ENCODE peak calls at places on chromosomes 12 and 14, in five cellular contexts. S, F, Y, V and G are unnamed samples.

GRCh38 chr12:116202940-116203339 is 74.6 kb downstream of the MED13L start:
- DNase-seq in S (no peak), F (no peak), Y (no peak), V (peak), G (no peak)

GRCh38 chr12:6280053-6280469 is 30.4 kb upstream of the PLEKHG6 start:
- DNase-seq in S (peak), F (no peak), Y (no peak), V (peak), G (no peak)

GRCh38 chr14:68468437-68469207 is 324.2 kb downstream of the ZFP36L1 start:
- DNase-seq in S (no peak), F (no peak), Y (no peak), V (no peak), G (no peak)

GRCh38 chr12:112169086-112169872 is 43.9 kb downstream of the TRAFD1 start:
- DNase-seq in S (no peak), F (no peak), Y (peak), V (no peak), G (no peak)

GRCh38 chr14:105214324-105214915 is 33.3 kb upstream of the NUDT14 start:
- DNase-seq in S (no peak), F (no peak), Y (no peak), V (no peak), G (no peak)

GRCh38 chr14:60863251-60863650 is 117.6 kb downstream of the TRMT5 start:
- DNase-seq in S (no peak), F (no peak), Y (no peak), V (no peak), G (no peak)

GRCh38 chr14:81303258-81303935 is 82.6 kb upstream of the GTF2A1 start:
- DNase-seq in S (no peak), F (peak), Y (no peak), V (no peak), G (no peak)

GRCh38 chr12:2054091-2055018 is 1.6 kb downstream of the CACNA1C start:
- DNase-seq in S (no peak), F (no peak), Y (peak), V (no peak), G (no peak)

GRCh38 chr12:3326156-3326849 is 164.7 kb upstream of the PRMT8 start:
- DNase-seq in S (no peak), F (no peak), Y (no peak), V (no peak), G (no peak)

GRCh38 chr12:1890810-1891209 is 27.6 kb downstream of the CACNA2D4 start:
- DNase-seq in S (no peak), F (no peak), Y (no peak), V (no peak), G (no peak)

GRCh38 chr14:36667679-36668078 is 6.0 kb downstream of the PAX9 start:
- DNase-seq in S (no peak), F (no peak), Y (no peak), V (no peak), G (no peak)

GRCh38 chr12:111435661-111436201 is 30.0 kb downstream of the SH2B3 start:
- DNase-seq in S (no peak), F (no peak), Y (no peak), V (no peak), G (no peak)

GRCh38 chr14:21880918-21881317 is 207.3 kb upstream of the OR4E1 start:
- DNase-seq in S (no peak), F (no peak), Y (no peak), V (no peak), G (no peak)

GRCh38 chr14:21884995-21885394 is 211.4 kb upstream of the OR4E1 start:
- DNase-seq in S (no peak), F (no peak), Y (no peak), V (no peak), G (no peak)

DNA sequence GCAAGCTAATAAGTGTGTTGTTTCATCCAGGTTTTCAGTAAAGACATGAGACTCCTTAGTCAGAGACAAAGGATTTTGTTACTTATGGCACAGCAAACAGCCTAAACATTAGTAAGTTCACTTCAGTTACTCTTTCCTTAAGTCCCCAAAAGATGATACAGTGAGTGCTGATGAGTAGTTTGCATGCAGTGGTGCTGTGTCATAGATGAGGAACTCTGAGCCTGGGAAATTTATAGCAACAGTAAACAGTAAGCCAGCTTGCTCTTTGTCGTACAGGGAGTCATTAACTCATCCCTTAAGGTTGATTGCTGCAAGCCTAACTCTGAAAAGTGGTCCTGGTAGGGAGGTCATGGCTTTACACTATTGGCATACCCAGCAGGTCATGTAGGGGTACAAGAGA is 208.6 kb upstream of the OR4E1 start:
- DNase-seq in S (no peak), F (no peak), Y (no peak), V (no peak), G (no peak)
- H3K4me3 ChIP-seq in S (no peak), F (no peak), Y (no peak), V (no peak), G (no peak)

GRCh38 chr12:67431436-67432049 is 162.4 kb downstream of the CAND1 start:
- DNase-seq in S (no peak), F (no peak), Y (no peak), V (no peak), G (no peak)
- H3K27ac ChIP-seq in S (no peak), F (no peak), Y (no peak), V (no peak), G (no peak)

DNA sequence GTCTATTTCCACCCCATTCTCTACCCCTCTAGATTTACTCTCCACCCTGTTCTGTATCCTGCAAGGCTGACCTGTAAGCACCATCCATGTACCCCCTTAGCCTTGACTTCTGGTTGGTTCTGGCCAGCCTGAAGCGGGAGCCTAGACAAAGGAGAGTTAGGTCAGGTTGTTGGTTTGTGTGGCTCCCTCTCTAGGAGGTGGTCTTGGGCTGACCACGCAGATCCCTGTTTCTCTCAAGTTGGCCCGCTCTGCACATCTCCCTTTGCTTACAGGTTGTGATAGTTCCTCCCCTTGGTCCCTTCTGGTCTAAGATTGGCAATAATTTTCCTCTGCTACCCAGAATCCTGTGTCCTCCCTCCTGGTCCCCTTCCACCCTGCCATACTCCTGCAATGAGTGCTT is 38.3 kb upstream of the RBM19 start:
- DNase-seq in S (no peak), F (no peak), Y (no peak), V (no peak), G (no peak)
- H3K4me3 ChIP-seq in S (no peak), F (no peak), Y (no peak), V (no peak), G (no peak)

GRCh38 chr14:51674294-51675002 is 22.7 kb downstream of the FRMD6 start:
- DNase-seq in S (no peak), F (no peak), Y (no peak), V (no peak), G (no peak)
- H3K27ac ChIP-seq in S (no peak), F (no peak), Y (no peak), V (peak), G (peak)